ENCODE peak calls at places on chromosomes 5 and 9, in seven cellular contexts. N, V, R, H, O, L and E are unnamed samples.
A peak's percentile ranks its signal among the peaks of the same experiment; 100 is the strongest.

GRCh38 chr5:139848508-139849100 is 53.0 kb downstream of the PSD2 start:
- DNase-seq in N (no peak), V (peak; percentile 27), R (peak; percentile 70), H (peak; percentile 58), O (no peak), L (no peak), E (no peak)

GRCh38 chr9:18492612-18493011 is 18.7 kb downstream of the ADAMTSL1 start:
- DNase-seq in N (no peak), V (peak; percentile 52), R (no peak), H (no peak), O (no peak), L (no peak), E (no peak)

GRCh38 chr9:136006169-136006568 is 45.0 kb upstream of the UBAC1 start:
- DNase-seq in N (no peak), V (no peak), R (no peak), H (no peak), O (no peak), L (no peak), E (no peak)

GRCh38 chr5:10283927-10284635 is 23.6 kb downstream of the CMBL start:
- DNase-seq in N (peak; percentile 82), V (peak; percentile 80), R (peak; percentile 91), H (peak; percentile 85), O (peak; percentile 64), L (peak; percentile 79), E (peak; percentile 92)

GRCh38 chr9:94100152-94100879 is 16.1 kb downstream of the PTPDC1 start:
- DNase-seq in N (no peak), V (no peak), R (no peak), H (no peak), O (no peak), L (no peak), E (no peak)

GRCh38 chr5:83077662-83078261 is 415 bp downstream of the XRCC4 start:
- DNase-seq in N (peak; percentile 15), V (peak; percentile 31), R (no peak), H (no peak), O (peak; percentile 45), L (no peak), E (peak; percentile 45)

GRCh38 chr9:134787601-134788531 is 92.7 kb upstream of the FCN2 start:
- DNase-seq in N (no peak), V (no peak), R (no peak), H (no peak), O (no peak), L (no peak), E (no peak)

GRCh38 chr5:219492-219891 is 1.4 kb downstream of the SDHA start:
- DNase-seq in N (no peak), V (no peak), R (peak; percentile 75), H (no peak), O (peak; percentile 41), L (no peak), E (peak; percentile 33)

GRCh38 chr9:21616082-21616778 is 134.1 kb upstream of the IFNE start:
- DNase-seq in N (no peak), V (peak; percentile 92), R (no peak), H (no peak), O (no peak), L (no peak), E (no peak)

GRCh38 chr5:148443998-148444397 is 60.2 kb downstream of the FBXO38 start:
- DNase-seq in N (peak; percentile 45), V (peak; percentile 83), R (peak; percentile 64), H (no peak), O (peak; percentile 68), L (peak; percentile 62), E (peak; percentile 35)

GRCh38 chr9:93261281-93261680 is 77.3 kb downstream of the WNK2 start:
- DNase-seq in N (no peak), V (no peak), R (no peak), H (peak; percentile 34), O (no peak), L (no peak), E (no peak)

GRCh38 chr9:72560086-72560485 is 38.7 kb downstream of the TMC1 start:
- DNase-seq in N (no peak), V (no peak), R (no peak), H (no peak), O (no peak), L (no peak), E (no peak)

GRCh38 chr9:87704342-87704741 is 21.6 kb upstream of the CTSL start:
- DNase-seq in N (no peak), V (no peak), R (no peak), H (no peak), O (no peak), L (no peak), E (no peak)